ENCODE peak calls at places on chromosomes 3 and 15, in ten cellular contexts. U is Right ventricle myocardium superior; T is Right ventricle myocardium inferior; D is left colon; S is foreskin keratinocyte; W is PC-3; Y is right lobe of liver; F is activated CD4-positive, CD25-positive, alpha-beta regulatory T cell treated with anti-CD3 and anti-CD28 coated beads, Interleukin-2, amount 50 U/mL, for 24 hours; I is aorta; B is central memory CD8-positive, alpha-beta T cell. P is an unnamed sample.

GRCh38 chr3:66482005-66482404 is 18.8 kb downstream of the LRIG1 start:
- ATAC-seq in U (no peak), T (no peak), D (no peak), S (no peak), W (no peak), Y (no peak), F (no peak), I (no peak), B (no peak), P (no peak)

GRCh38 chr3:69425249-69425648 is 39.4 kb upstream of the FRMD4B start:
- ATAC-seq in U (no peak), T (no peak), D (peak), S (peak), W (peak), Y (peak), F (no peak), I (no peak), B (no peak), P (no peak)

GRCh38 chr15:66921319-66921718 is 144.1 kb upstream of the SMAD3 start:
- ATAC-seq in U (peak), T (peak), D (peak), S (no peak), W (no peak), Y (no peak), F (no peak), I (peak), B (no peak), P (peak)

GRCh38 chr3:175456496-175456895 is 597.4 kb downstream of the NAALADL2 start:
- ATAC-seq in U (no peak), T (no peak), D (no peak), S (peak), W (peak), Y (peak), F (no peak), I (no peak), B (no peak), P (no peak)

GRCh38 chr3:120244834-120245225 is 40.2 kb downstream of the GPR156 start:
- ATAC-seq in U (peak), T (no peak), D (peak), S (no peak), W (no peak), Y (no peak), F (no peak), I (no peak), B (no peak), P (no peak)

GRCh38 chr3:177294221-177294620 is 96.9 kb upstream of the TBL1XR1 start:
- ATAC-seq in U (peak), T (peak), D (no peak), S (peak), W (peak), Y (peak), F (no peak), I (peak), B (no peak), P (peak)

GRCh38 chr3:43194490-43195115 is 88.7 kb upstream of the POMGNT2 start:
- ATAC-seq in U (peak), T (no peak), D (peak), S (no peak), W (no peak), Y (peak), F (no peak), I (no peak), B (peak), P (no peak)

GRCh38 chr3:56795807-56796185 is 6.0 kb downstream of the ARHGEF3 start:
- ATAC-seq in U (no peak), T (no peak), D (no peak), S (no peak), W (no peak), Y (no peak), F (no peak), I (no peak), B (no peak), P (no peak)

GRCh38 chr3:55189359-55189801 is 261.5 kb upstream of the LRTM1 start:
- ATAC-seq in U (peak), T (peak), D (no peak), S (no peak), W (no peak), Y (peak), F (no peak), I (no peak), B (no peak), P (no peak)

GRCh38 chr3:170809975-170810357 is 60.0 kb downstream of the RPL22L1 start:
- ATAC-seq in U (no peak), T (no peak), D (peak), S (peak), W (peak), Y (peak), F (no peak), I (no peak), B (no peak), P (no peak)

GRCh38 chr3:72814308-72814707 is 33.9 kb downstream of the SHQ1 start:
- ATAC-seq in U (no peak), T (no peak), D (no peak), S (no peak), W (no peak), Y (no peak), F (no peak), I (no peak), B (no peak), P (no peak)

GRCh38 chr15:31352283-31352880 is 25.7 kb downstream of the KLF13 start:
- ATAC-seq in U (peak), T (peak), D (peak), S (no peak), W (no peak), Y (peak), F (no peak), I (no peak), B (no peak), P (peak)

GRCh38 chr3:5312278-5312677 is 124.8 kb downstream of the EDEM1 start:
- ATAC-seq in U (no peak), T (no peak), D (no peak), S (peak), W (no peak), Y (no peak), F (no peak), I (no peak), B (no peak), P (no peak)

GRCh38 chr15:98524838-98525540 is 123.3 kb upstream of the IGF1R start:
- ATAC-seq in U (no peak), T (no peak), D (no peak), S (no peak), W (no peak), Y (no peak), F (no peak), I (peak), B (no peak), P (no peak)

GRCh38 chr3:49377483-49377882 is 19.3 kb upstream of the GPX1 start:
- ATAC-seq in U (no peak), T (peak), D (no peak), S (peak), W (peak), Y (no peak), F (peak), I (no peak), B (peak), P (peak)

GRCh38 chr3:131231710-131232348 is 149.7 kb upstream of the NUDT16 start:
- ATAC-seq in U (no peak), T (no peak), D (no peak), S (no peak), W (peak), Y (no peak), F (no peak), I (no peak), B (no peak), P (no peak)

GRCh38 chr3:133540896-133541674 is 32.4 kb upstream of the CDV3 start:
- ATAC-seq in U (no peak), T (no peak), D (peak), S (peak), W (peak), Y (peak), F (no peak), I (no peak), B (no peak), P (no peak)

GRCh38 chr3:195251336-195252065 is 19.5 kb downstream of the XXYLT1 start:
- ATAC-seq in U (no peak), T (no peak), D (peak), S (no peak), W (no peak), Y (no peak), F (peak), I (no peak), B (no peak), P (no peak)

GRCh38 chr3:127535901-127536817 is 54.4 kb downstream of the TPRA1 start:
- ATAC-seq in U (no peak), T (no peak), D (peak), S (no peak), W (no peak), Y (no peak), F (no peak), I (no peak), B (no peak), P (no peak)

GRCh38 chr3:114338651-114339357 is 45.0 kb downstream of the TIGIT start:
- ATAC-seq in U (no peak), T (no peak), D (no peak), S (no peak), W (no peak), Y (no peak), F (peak), I (no peak), B (no peak), P (no peak)

GRCh38 chr15:78105541-78106241 is 13.3 kb downstream of the SH2D7 start:
- ATAC-seq in U (no peak), T (no peak), D (no peak), S (no peak), W (no peak), Y (no peak), F (no peak), I (no peak), B (no peak), P (no peak)

GRCh38 chr3:26920579-26920978 is 298.0 kb downstream of the LRRC3B start:
- ATAC-seq in U (peak), T (peak), D (no peak), S (no peak), W (no peak), Y (no peak), F (no peak), I (no peak), B (no peak), P (no peak)

GRCh38 chr15:74209997-74210573 is 7.5 kb upstream of the STRA6 start:
- ATAC-seq in U (peak), T (no peak), D (no peak), S (peak), W (no peak), Y (no peak), F (no peak), I (peak), B (no peak), P (no peak)

GRCh38 chr3:10772230-10773161 is 43.5 kb upstream of the SLC6A11 start:
- ATAC-seq in U (no peak), T (no peak), D (no peak), S (peak), W (peak), Y (peak), F (no peak), I (no peak), B (no peak), P (no peak)